ENCODE peak calls at places on chromosome 15, in four cellular contexts. A is HFF-Myc, R is upper lobe of right lung, E is fibroblast of lung. L is an unnamed sample.

GRCh38 chr15:100250166-100250800 is 91.5 kb downstream of the ADAMTS17 start:
- DNase-seq in A (no peak), E (no peak), R (no peak), L (no peak)

GRCh38 chr15:48334260-48334659 is 3.0 kb downstream of the DUT start:
- DNase-seq in E (no peak), R (no peak), A (no peak), L (no peak)

GRCh38 chr15:47750030-47750739 is 32.9 kb downstream of the SEMA6D start:
- DNase-seq in A (peak), R (no peak), E (peak), L (no peak)

GRCh38 chr15:58038426-58039106 is 26.9 kb downstream of the ALDH1A2 start:
- DNase-seq in R (no peak), E (peak), A (peak), L (peak)

GRCh38 chr15:80343610-80344009 is 60.6 kb upstream of the ARNT2 start:
- DNase-seq in R (peak), A (no peak), E (no peak), L (no peak)

GRCh38 chr15:89363770-89364169 is 29.1 kb upstream of the POLG start:
- DNase-seq in A (no peak), R (no peak), E (no peak), L (no peak)

GRCh38 chr15:33310481-33311311 is at the start of gene RYR3:
- DNase-seq in A (no peak), R (no peak), E (peak), L (no peak)

GRCh38 chr15:100106732-100107131 is 235.0 kb downstream of the ADAMTS17 start:
- DNase-seq in E (no peak), A (no peak), R (peak), L (no peak)

GRCh38 chr15:52438047-52438446 is 90.6 kb downstream of the MYO5A start:
- DNase-seq in E (no peak), R (no peak), A (no peak), L (no peak)

GRCh38 chr15:68278345-68279217 is 1.0 kb downstream of the FEM1B start:
- DNase-seq in E (peak), R (no peak), A (no peak), L (no peak)

GRCh38 chr15:68277605-68278344 is at the start of gene FEM1B:
- DNase-seq in R (peak), A (peak), E (peak), L (peak)

GRCh38 chr15:68281008-68281407 is 3.5 kb downstream of the FEM1B start:
- DNase-seq in E (no peak), A (no peak), R (no peak), L (no peak)

GRCh38 chr15:68279218-68279533 is 1.6 kb downstream of the FEM1B start:
- DNase-seq in R (no peak), E (no peak), A (no peak), L (no peak)

DNA sequence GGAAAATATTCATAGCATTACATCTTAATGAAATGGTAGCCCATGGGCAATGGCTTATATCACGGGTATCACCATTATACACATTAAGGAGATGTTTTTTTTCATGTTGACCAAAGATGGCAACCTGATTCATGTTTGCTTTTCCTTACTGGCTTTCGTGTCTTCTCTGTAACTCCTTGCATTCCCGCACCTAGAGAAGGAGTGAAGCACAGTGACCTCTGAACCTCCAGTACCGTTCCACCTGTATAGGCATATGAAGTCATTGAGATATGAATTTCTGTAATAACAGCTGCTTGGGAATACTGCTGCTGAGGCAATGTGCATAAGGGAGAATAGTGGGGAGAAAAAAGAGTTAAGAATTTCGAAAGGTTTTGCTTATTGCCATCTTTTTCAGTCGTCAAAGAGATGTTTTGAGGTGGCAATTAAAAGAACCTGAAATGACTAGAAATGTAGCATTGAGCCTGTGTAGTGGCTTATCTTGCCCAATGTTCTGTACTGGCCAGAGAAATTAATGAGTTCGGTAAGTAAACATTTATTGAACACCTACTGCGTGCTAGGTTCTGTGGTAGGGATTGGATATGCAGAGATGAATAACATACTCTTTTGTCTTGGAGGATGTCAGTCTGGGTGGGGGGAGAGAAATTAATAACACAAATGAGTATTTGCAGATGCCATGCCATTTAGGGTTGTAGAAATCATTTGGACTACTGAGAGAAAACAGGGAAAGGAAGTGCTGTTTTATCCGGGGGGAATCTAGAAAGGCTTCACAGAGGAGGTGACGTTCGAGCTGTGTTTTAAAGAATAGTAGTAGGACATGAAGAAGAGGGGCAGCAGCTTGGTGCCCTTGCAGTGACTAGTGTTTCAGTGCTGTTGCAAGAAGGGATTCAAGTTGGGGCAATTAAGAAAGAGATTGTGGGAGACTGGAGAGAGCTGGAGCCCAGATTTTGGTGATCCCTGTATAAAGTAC is 2.5 kb downstream of the FEM1B start:
- DNase-seq in A (no peak), E (no peak), R (no peak), L (no peak)
- H3K4me3 ChIP-seq in A (peak), E (peak), R (peak), L (peak)

DNA sequence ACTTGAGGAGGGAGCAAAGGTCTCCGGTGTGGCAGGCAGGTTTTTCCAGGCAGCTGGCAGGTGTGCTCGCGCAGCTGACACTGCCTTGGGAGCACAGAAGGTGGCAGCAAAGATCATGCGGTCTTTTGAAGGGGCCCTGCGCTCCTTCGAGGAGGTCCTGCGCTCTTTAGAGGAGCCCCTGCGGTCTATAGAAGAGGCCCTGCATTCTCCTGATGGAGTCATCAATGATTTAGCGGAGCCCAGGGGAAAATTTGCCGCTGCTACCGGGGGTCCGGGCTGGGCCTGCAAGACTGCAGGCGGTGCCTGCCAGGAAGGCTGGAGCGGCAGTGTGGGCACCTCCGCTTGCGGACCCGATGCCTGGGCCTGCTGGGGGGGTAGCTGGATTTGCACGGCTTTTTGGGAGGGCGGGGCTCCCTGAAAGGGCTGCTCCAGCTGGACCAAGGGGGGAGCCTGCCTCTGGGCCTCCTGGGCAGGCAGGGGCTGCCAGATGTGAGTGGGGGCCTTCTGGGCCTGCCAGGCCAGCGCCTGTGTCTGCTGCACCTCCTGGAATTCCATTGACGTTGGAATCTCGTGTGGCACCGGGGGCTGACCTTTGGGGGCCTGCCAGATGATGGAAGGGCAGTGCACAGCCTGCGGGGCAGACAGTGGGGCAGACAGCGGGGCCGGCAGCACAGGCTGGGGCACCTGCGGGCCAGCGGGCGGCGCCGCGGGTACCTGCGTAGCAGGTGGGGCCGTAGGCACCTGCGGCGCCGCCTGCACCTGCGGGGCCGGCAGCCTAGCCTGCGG is 2.1 kb downstream of the MAGEL2 start:
- DNase-seq in E (no peak), A (no peak), R (no peak), L (no peak)
- TF ChIP-seq CTCF in E (no peak), A (no peak), R (no peak), L (peak)

DNA sequence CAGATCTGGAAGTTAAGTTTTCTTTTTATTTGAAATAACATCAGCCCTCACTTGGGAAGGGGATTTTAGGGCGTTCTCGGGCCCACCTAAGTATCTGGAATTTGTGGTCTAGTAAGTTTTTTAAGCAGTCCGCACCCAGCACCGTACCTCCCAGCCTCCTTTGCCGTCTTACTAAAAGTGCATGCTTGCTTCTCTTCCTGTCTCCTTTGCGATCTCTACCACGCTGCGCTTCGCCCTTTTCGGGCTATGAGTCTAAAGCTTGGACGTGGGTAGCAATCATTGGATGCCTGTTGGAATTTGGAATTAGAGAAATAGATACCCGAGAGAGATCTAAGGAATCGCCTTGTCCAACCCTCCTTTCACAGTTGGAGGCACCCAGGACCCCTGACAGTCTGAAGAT is 1.1 kb downstream of the THSD4 start:
- DNase-seq in A (no peak), R (no peak), E (no peak), L (no peak)
- H3K4me3 ChIP-seq in A (peak), R (peak), E (peak), L (no peak)

GRCh38 chr15:92898988-92899909 is 875 bp upstream of the CHD2 start:
- DNase-seq in E (no peak), R (no peak), A (no peak), L (no peak)
- TF ChIP-seq CTCF in E (peak), R (peak), A (peak), L (peak)

GRCh38 chr15:72838311-72838731 is 54.8 kb upstream of the ADPGK start:
- DNase-seq in E (peak), A (no peak), R (no peak), L (no peak)

GRCh38 chr15:72836676-72837325 is 53.2 kb upstream of the ADPGK start:
- DNase-seq in R (no peak), E (no peak), A (no peak), L (no peak)

GRCh38 chr15:72835289-72835890 is 51.8 kb upstream of the ADPGK start:
- DNase-seq in E (no peak), A (no peak), R (no peak), L (no peak)
- H3K4me3 ChIP-seq in E (no peak), A (no peak), R (no peak), L (no peak)

GRCh38 chr15:97900006-97900405 is 60.5 kb upstream of the ARRDC4 start:
- DNase-seq in A (no peak), E (no peak), R (no peak), L (no peak)

GRCh38 chr15:97902140-97902780 is 58.2 kb upstream of the ARRDC4 start:
- DNase-seq in R (no peak), E (no peak), A (no peak), L (peak)

GRCh38 chr15:97909291-97909891 is 51.1 kb upstream of the ARRDC4 start:
- DNase-seq in E (peak), R (peak), A (peak), L (no peak)

GRCh38 chr15:97904196-97904572 is 56.3 kb upstream of the ARRDC4 start:
- DNase-seq in R (peak), A (peak), E (peak), L (no peak)

DNA sequence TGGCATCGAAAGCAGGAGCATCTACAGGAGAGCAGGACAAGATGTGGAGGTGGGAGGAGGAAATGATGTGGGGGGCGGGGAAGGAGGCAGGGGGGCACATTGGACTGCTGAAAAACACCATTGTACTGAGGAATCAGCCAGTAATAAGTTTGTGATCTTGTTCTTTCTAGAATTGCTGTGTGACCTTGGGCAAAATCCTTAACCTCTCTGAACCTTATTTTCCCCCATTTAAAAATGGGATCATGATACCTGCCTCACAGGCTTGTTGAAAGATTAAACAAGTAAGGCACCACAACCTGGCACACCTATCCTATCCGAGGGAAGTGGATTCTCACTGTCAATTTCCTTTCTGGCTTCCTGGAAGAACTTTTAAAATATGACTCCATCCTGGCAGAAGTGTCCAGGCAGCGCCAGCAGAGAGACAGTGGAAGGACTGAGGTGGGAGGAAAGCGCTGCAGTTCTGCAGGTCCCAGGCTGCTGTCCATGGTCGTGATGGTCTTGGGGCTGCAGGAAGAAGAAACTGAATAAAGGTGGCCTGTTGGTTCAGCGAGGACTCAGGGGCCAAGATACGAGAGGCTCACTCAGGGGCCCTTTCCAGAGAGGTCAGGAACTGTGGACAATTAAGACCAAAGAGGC is 56.8 kb upstream of the ARRDC4 start:
- DNase-seq in R (no peak), A (no peak), E (no peak), L (no peak)
- TF ChIP-seq CTCF in R (no peak), A (no peak), E (no peak), L (no peak)

DNA sequence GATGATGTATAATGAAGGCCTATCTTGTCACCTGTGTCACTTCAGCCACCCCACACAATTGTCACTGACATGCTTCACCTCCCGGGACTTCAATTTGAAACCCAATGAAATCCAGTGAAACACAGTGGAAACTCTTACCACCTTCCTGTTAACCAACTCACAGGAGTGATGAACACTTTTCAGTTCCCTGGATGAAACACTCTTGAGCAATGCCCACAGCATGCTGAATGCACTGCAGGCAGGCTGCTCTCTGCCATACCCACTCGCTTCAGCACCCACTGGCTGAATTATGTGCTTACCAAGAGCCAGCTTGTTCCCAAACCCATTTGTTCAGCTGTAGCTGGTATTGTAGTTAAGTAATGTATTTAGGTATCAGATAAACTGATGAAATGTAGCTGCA is 47.0 kb downstream of the MAP2K1 start:
- DNase-seq in R (no peak), A (no peak), E (no peak), L (no peak)
- H3K4me3 ChIP-seq in R (no peak), A (no peak), E (no peak), L (no peak)

GRCh38 chr15:60340207-60340921 is 57.4 kb downstream of the ANXA2 start:
- DNase-seq in A (no peak), E (no peak), R (no peak), L (no peak)
- TF ChIP-seq CTCF in A (peak), E (peak), R (no peak), L (no peak)

DNA sequence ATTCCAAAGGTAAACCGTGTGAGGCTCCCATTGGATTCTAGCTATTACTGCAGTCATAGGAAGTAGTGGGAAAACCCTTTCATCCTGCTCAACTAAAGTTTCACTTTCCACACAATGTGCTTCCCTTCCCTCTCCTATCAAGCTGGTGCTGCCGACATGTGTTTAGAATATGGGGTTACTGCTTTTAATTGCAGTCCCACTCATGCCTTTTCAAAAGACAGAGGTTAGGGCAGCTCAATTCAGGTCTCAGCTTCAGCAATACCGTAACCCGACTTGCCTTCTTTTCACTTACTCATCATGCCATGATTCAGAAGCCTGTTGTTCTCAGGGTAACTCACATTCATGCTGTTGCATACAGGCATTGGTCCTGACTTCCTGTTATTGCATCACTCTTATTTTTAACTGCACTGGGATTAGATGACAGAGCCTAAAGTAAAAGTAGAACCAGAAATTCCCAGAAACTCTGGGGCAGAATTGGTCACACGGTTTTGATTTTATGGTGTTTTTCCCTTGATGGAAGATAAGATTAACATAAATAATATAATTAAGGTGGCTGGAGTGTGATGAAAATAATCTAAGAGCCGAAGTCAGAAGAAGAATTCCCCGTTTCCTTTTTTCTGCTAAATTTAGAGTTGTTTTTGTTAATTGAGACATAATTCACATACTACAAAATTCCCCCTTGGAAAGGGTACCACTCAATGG is 45.7 kb downstream of the C2CD4B start:
- DNase-seq in R (no peak), A (peak), E (peak), L (no peak)
- H3K4me3 ChIP-seq in R (peak), A (peak), E (peak), L (no peak)